ENCODE peak calls at places on chromosomes 5 and 9, in four cellular contexts. N is A549, C is transverse colon, F is IMR-90. Z is an unnamed sample.

GRCh38 chr5:68303038-68303738 is 87.6 kb downstream of the PIK3R1 start:
- DNase-seq in F (peak; percentile 24), C (no peak), N (no peak), Z (no peak)

GRCh38 chr5:34834794-34835089 is 4.2 kb upstream of the TTC23L start:
- DNase-seq in C (no peak), F (no peak), N (no peak), Z (no peak)

GRCh38 chr5:151924564-151925395 is at the start of gene GLRA1:
- DNase-seq in N (peak; percentile 31), F (peak; percentile 31), C (peak; percentile 11), Z (peak; percentile 47)

GRCh38 chr9:35806101-35806500 is 6.0 kb downstream of the SPAG8 start:
- DNase-seq in N (no peak), F (no peak), C (no peak), Z (no peak)

GRCh38 chr5:155883966-155884555 is 442.9 kb upstream of the SGCD start:
- DNase-seq in N (no peak), F (peak; percentile 1), C (no peak), Z (no peak)

GRCh38 chr5:92505925-92506324 is 1075.1 kb downstream of the NR2F1-AS1 start:
- DNase-seq in C (no peak), F (peak; percentile 21), N (no peak), Z (no peak)

GRCh38 chr5:159215886-159216285 is 6.5 kb upstream of the RNF145 start:
- DNase-seq in F (no peak), N (no peak), C (no peak), Z (no peak)

GRCh38 chr9:112111461-112111860 is 63.6 kb downstream of the SUSD1 start:
- DNase-seq in F (no peak), N (no peak), C (no peak), Z (no peak)

GRCh38 chr9:22657713-22658112 is 211.1 kb downstream of the DMRTA1 start:
- DNase-seq in F (no peak), C (no peak), N (no peak), Z (no peak)

GRCh38 chr5:96226941-96227552 is 206.0 kb downstream of the PCSK1 start:
- DNase-seq in C (no peak), F (peak; percentile 97), N (no peak), Z (no peak)

GRCh38 chr9:3954950-3955670 is 344.8 kb downstream of the GLIS3 start:
- DNase-seq in C (no peak), F (peak; percentile 55), N (no peak), Z (no peak)

GRCh38 chr5:53557386-53557785 is 3.1 kb upstream of the NDUFS4 start:
- DNase-seq in N (no peak), C (no peak), F (peak; percentile 80), Z (no peak)

GRCh38 chr5:132506094-132506692 is 15.6 kb upstream of the IRF1 start:
- DNase-seq in C (peak; percentile 57), N (peak; percentile 63), F (peak; percentile 98), Z (peak; percentile 22)

GRCh38 chr5:66956439-66956838 is 240.2 kb downstream of the CD180 start:
- DNase-seq in N (no peak), F (no peak), C (no peak), Z (no peak)

GRCh38 chr9:127116946-127117345 is 5.5 kb downstream of the ANGPTL2 start:
- DNase-seq in N (no peak), C (no peak), F (peak; percentile 67), Z (no peak)

GRCh38 chr5:157343842-157344790 is 78.2 kb downstream of the CYFIP2 start:
- DNase-seq in C (no peak), N (no peak), F (no peak), Z (peak; percentile 83)

GRCh38 chr5:140363631-140364471 is 3.9 kb downstream of the SLC4A9 start:
- DNase-seq in C (no peak), N (no peak), F (no peak), Z (no peak)
- H3K9me3 ChIP-seq in C (no peaks in the 10 kb centered on the region), N (no peaks in the 10 kb centered on the region), F (no peaks in the 10 kb centered on the region), Z (no peaks in the 10 kb centered on the region)

GRCh38 chr5:166358127-166358840 is 1933.2 kb upstream of the WWC1 start:
- DNase-seq in N (no peak), C (no peak), F (no peak), Z (no peak)

GRCh38 chr5:166354277-166354676 is 1937.2 kb upstream of the WWC1 start:
- DNase-seq in C (no peak), F (peak; percentile 0), N (no peak), Z (no peak)

GRCh38 chr5:166356096-166356495 is 1935.3 kb upstream of the WWC1 start:
- DNase-seq in N (no peak), F (no peak), C (no peak), Z (no peak)
- H3K9me3 ChIP-seq in N (no peaks in the 10 kb centered on the region), F (no peaks in the 10 kb centered on the region), C (no peaks in the 10 kb centered on the region), Z (no peaks in the 10 kb centered on the region)

DNA sequence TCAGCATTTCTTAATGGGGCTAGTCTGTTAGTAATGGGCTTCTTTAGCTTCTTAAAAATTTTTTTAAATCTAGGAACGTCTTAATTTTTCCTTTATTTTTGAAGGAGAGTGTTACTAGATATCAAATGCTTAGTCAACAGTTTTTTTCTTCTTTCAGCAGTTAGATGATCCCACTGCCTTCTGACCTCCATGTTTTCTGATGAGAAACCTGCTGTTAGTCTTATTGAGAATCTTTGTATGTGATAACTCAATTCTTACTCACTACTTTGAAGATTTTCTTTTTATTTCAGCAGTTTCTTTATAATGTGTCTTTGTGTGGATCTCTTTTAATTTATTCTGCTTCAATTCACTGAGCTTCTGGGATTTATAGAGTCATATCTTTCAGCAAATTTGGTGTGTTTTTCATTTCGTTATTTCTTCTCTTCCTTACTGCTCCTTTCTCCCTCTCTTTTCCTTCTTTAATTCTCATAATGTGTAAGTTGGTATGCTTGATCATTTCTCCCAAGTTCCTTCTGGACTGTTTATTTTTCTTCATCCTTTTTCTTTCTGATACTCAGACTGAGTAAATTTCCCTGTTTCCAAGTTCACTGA is 205.8 kb downstream of the RANBP17 start:
- DNase-seq in C (no peak), F (no peak), N (no peak), Z (no peak)
- H3K9me3 ChIP-seq in C (peaks cover 36% of the 10 kb centered on the region), F (peaks cover 7% of the 10 kb centered on the region), N (peaks cover 11% of the 10 kb centered on the region), Z (no peaks in the 10 kb centered on the region)

DNA sequence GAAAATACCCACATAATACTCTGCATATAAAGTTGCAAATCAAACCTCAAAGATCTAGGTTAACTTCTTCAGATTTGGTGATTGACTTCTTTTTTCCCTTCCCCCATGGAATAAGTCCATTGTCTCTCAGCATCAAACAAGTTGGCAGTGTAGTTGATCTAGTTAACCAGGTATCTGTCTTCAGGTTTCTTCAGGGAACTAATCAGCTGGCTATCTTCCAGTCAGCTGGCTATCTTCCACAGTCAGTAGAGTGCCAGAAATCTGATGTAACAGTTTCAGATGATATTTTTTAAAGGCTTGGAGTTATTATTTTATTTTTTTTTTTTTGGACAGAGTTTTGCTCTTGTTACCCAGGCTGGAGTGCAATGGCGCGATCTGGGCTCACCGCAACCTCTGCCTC is 16.8 kb downstream of the TNFSF15 start:
- DNase-seq in F (no peak), C (no peak), N (no peak), Z (no peak)
- H3K9me3 ChIP-seq in F (no peaks in the 10 kb centered on the region), C (no peaks in the 10 kb centered on the region), N (no peaks in the 10 kb centered on the region), Z (no peaks in the 10 kb centered on the region)

DNA sequence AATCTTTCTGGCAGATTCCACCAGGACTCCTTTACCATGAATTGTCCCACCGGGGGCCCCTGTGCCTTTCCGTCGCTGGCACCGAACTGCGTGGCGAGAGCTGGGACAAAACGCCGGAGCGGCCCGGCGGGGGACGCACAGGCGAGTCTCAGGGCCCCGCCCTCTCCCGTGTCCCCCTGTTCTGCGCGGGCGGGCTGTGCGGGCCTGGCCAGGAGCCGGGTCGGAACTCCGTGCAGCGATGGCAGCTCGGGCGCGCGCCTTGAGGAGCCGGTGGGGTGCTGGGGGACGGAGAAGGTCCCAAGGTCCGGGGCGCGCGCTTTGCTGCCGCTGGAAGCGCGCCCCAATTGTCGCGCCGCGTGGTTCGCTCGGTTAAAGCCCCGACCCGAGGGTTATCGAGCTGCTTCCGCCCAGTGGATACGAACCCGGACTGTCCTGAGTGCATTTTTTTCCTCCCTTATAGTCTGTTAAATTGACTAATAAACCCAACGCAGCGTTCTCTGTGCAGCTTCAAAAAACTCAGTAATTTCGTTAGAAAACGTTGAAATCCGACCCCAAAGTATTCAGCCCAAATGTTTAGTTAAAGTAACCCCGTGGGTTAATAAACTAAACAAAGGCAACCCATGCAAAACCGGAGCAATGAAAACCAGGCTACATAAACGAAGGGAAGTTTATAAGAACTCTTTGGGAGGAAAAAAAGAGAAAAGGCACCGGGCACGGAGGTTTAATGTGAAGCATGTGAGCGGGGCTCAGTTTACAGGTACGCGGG is 125.4 kb downstream of the TMEM174 start:
- DNase-seq in N (no peak), F (peak; percentile 85), C (no peak), Z (no peak)
- H3K9me3 ChIP-seq in N (no peaks in the 10 kb centered on the region), F (no peaks in the 10 kb centered on the region), C (no peaks in the 10 kb centered on the region), Z (no peaks in the 10 kb centered on the region)

GRCh38 chr5:141245250-141245717 is at the start of gene PCDHB15:
- DNase-seq in F (no peak), C (peak; percentile 13), N (no peak), Z (no peak)

GRCh38 chr5:141250576-141250975 is 5.4 kb downstream of the PCDHB15 start:
- DNase-seq in C (no peak), N (no peak), F (no peak), Z (no peak)
- H3K9me3 ChIP-seq in C (peaks cover 97% of the 10 kb centered on the region), N (peaks cover 57% of the 10 kb centered on the region), F (peaks cover 31% of the 10 kb centered on the region), Z (no peaks in the 10 kb centered on the region)

GRCh38 chr5:140764177-140765020 is 21.5 kb upstream of the PCDHA1 start:
- DNase-seq in N (no peak), F (no peak), C (no peak), Z (no peak)
- H3K9me3 ChIP-seq in N (peaks cover 80% of the 10 kb centered on the region), F (peaks cover 37% of the 10 kb centered on the region), C (peaks cover 92% of the 10 kb centered on the region), Z (no peaks in the 10 kb centered on the region)

GRCh38 chr5:178883815-178884430 is 11.8 kb upstream of the ZFP2 start:
- DNase-seq in F (no peak), C (no peak), N (no peak), Z (no peak)
- H3K9me3 ChIP-seq in F (peaks cover 55% of the 10 kb centered on the region), C (peaks cover 88% of the 10 kb centered on the region), N (peaks cover 95% of the 10 kb centered on the region), Z (no peaks in the 10 kb centered on the region)

DNA sequence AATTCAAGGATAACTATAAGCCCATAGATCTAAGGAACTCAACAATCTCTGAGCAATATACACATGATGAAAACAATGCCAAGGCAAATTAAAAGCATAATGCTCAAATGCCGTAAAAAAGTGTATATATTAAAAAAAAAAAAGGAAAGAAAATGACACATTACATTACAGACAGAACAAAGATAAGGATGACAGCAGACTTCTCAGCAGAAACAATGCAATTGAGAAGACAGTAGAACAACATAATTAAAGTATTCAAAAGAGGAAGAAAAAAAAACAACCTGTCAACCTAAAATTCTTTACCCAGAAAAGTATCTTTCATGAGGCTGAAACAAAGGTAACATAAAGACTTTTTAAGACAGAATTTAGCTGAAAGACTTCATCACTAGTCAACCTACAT is 591.7 kb downstream of the ZNF608 start:
- DNase-seq in F (no peak), N (no peak), C (no peak), Z (no peak)
- H3K9me3 ChIP-seq in F (peaks cover 5% of the 10 kb centered on the region), N (peaks cover 23% of the 10 kb centered on the region), C (peaks cover 29% of the 10 kb centered on the region), Z (no peaks in the 10 kb centered on the region)